ENCODE peak calls at places on chromosomes 7 and 10, in six cellular contexts. A is CD8-positive, alpha-beta T cell; Z is GM12864; V is uterus; M is lung; K is testis. U is an unnamed sample.

GRCh38 chr10:63286754-63287264 is 153.7 kb downstream of the NRBF2 start:
- DNase-seq in Z (no peak), M (no peak), K (no peak), A (no peak), V (no peak), U (no peak)

GRCh38 chr7:12570529-12571461 is at the start of gene SCIN:
- DNase-seq in Z (no peak), V (no peak), K (peak; percentile 30), A (no peak), M (peak; percentile 48), U (no peak)

GRCh38 chr7:101466871-101467270 is 104.2 kb downstream of the COL26A1 start:
- DNase-seq in M (no peak), Z (no peak), K (no peak), A (no peak), V (no peak), U (no peak)

GRCh38 chr10:126928252-126928651 is 23.0 kb downstream of the DOCK1 start:
- DNase-seq in K (no peak), Z (no peak), M (no peak), V (no peak), A (no peak), U (no peak)

GRCh38 chr10:79088176-79088575 is 19.4 kb downstream of the ZMIZ1 start:
- DNase-seq in Z (no peak), K (no peak), A (no peak), V (no peak), M (no peak), U (no peak)

GRCh38 chr7:105448181-105448580 is 59.5 kb upstream of the SRPK2 start:
- DNase-seq in M (no peak), A (no peak), V (no peak), K (no peak), Z (peak; percentile 59), U (no peak)

GRCh38 chr10:22670796-22671195 is 43.6 kb downstream of the PIP4K2A start:
- DNase-seq in A (no peak), V (no peak), K (no peak), Z (no peak), M (no peak), U (peak; percentile 75)

GRCh38 chr10:71137701-71138100 is 74.7 kb upstream of the UNC5B start:
- DNase-seq in M (no peak), V (no peak), K (no peak), Z (no peak), A (no peak), U (no peak)

GRCh38 chr7:32519763-32520162 is 24.5 kb downstream of the AVL9 start:
- DNase-seq in Z (no peak), A (no peak), V (no peak), M (no peak), K (no peak), U (no peak)

GRCh38 chr7:78081888-78082287 is 283.3 kb downstream of the PHTF2 start:
- DNase-seq in M (no peak), Z (no peak), K (no peak), V (no peak), A (no peak), U (no peak)

GRCh38 chr7:150451097-150451793 is 815 bp downstream of the GIMAP8 start:
- DNase-seq in Z (no peak), A (peak; percentile 82), K (peak; percentile 33), V (peak; percentile 39), M (peak; percentile 60), U (no peak)

GRCh38 chr10:100841528-100841927 is 71.2 kb upstream of the SLF2 start:
- DNase-seq in M (no peak), A (no peak), Z (no peak), V (no peak), K (no peak), U (no peak)

GRCh38 chr10:113060221-113061053 is 110.4 kb downstream of the TCF7L2 start:
- DNase-seq in M (no peak), A (no peak), Z (no peak), V (no peak), K (peak; percentile 68), U (no peak)

GRCh38 chr7:76369011-76369410 is 10.2 kb upstream of the YWHAG start:
- DNase-seq in Z (no peak), M (no peak), K (no peak), A (no peak), V (no peak), U (no peak)

GRCh38 chr10:71396714-71397339 is at the start of gene CDH23:
- DNase-seq in K (peak; percentile 73), V (peak; percentile 60), M (no peak), A (no peak), Z (no peak), U (no peak)

GRCh38 chr7:70749831-70750230 is 382.1 kb upstream of the GALNT17 start:
- DNase-seq in Z (no peak), M (no peak), K (no peak), V (no peak), A (no peak), U (no peak)

GRCh38 chr10:11242443-11243386 is 225.0 kb downstream of the CELF2 start:
- DNase-seq in K (no peak), Z (no peak), V (no peak), A (no peak), M (no peak), U (peak; percentile 43)

GRCh38 chr10:29858352-29859267 is 200.8 kb downstream of the JCAD start:
- DNase-seq in V (peak; percentile 70), A (no peak), Z (no peak), M (peak; percentile 64), K (peak; percentile 75), U (no peak)

GRCh38 chr10:110141747-110142625 is 65.4 kb upstream of the MXI1 start:
- DNase-seq in K (peak; percentile 42), M (no peak), Z (no peak), A (no peak), V (no peak), U (no peak)

GRCh38 chr10:95567903-95568630 is 6.9 kb upstream of the SORBS1 start:
- DNase-seq in V (no peak), K (no peak), Z (no peak), M (no peak), A (no peak), U (no peak)

GRCh38 chr10:30553625-30554442 is 75.7 kb downstream of the LYZL2 start:
- DNase-seq in Z (no peak), A (no peak), V (peak; percentile 75), M (peak; percentile 59), K (peak; percentile 93), U (no peak)

GRCh38 chr10:129696636-129697035 is 229.6 kb downstream of the MGMT start:
- DNase-seq in M (no peak), Z (no peak), K (no peak), A (no peak), V (no peak), U (no peak)

GRCh38 chr10:47076949-47077348 is 165.7 kb downstream of the PTPN20 start:
- DNase-seq in K (no peak), M (no peak), A (no peak), V (no peak), Z (no peak), U (no peak)

DNA sequence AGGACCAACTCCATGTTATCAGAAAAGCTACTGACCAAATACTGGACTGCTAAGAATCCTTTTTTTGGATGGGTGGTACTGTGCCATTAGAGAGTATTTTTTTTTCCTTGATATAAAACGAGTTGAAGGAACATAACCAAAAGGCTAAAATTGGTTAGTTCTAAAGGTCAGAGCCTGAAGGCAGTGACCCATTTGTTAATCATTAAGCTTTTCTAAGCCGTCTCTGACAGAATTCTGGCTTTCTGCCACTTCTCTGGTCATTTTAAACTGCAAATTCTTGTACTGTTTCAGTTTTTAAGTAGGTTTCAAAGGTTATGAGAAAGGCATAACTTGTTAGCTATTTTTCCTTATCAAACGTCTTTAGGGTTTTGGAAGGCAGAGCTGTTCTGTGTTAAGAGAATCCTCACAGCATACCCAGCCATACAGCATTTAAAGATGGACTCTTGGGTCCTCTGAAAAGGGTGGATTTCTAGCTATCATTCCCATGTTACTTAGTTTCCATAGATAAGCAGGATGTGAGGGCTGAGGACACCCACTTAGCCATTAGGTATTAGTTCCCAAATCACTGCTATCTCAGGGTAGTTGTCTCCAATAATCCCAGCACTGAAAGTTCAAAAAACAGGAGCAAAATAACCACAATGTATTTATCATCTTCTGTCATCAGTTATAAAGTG is 196.8 kb downstream of the RNLS start:
- DNase-seq in A (no peak), V (no peak), M (no peak), Z (peak; percentile 60), K (no peak), U (no peak)
- H3K4me3 ChIP-seq in A (peak overlapping the region; percentile 29), V (no peak overlapping the region), M (no peak overlapping the region), Z (peak overlapping the region; percentile 28), K (no peak overlapping the region), U (no peak overlapping the region)

GRCh38 chr7:87538052-87538451 is 62.6 kb upstream of the ABCB4 start:
- DNase-seq in M (no peak), Z (no peak), V (no peak), K (no peak), A (no peak), U (no peak)

GRCh38 chr7:87543623-87544022 is 57.1 kb downstream of the ABCB1 start:
- DNase-seq in M (no peak), K (no peak), Z (peak; percentile 4), V (no peak), A (no peak), U (no peak)

GRCh38 chr7:87545760-87546159 is 54.9 kb downstream of the ABCB1 start:
- DNase-seq in A (no peak), Z (no peak), V (no peak), M (no peak), K (no peak), U (no peak)

GRCh38 chr7:87541648-87542047 is 59.0 kb downstream of the ABCB1 start:
- DNase-seq in V (no peak), Z (no peak), K (no peak), A (no peak), M (no peak), U (no peak)
- H3K4me3 ChIP-seq in V (no peak overlapping the region), Z (no peak overlapping the region), K (no peak overlapping the region), A (no peak overlapping the region), M (no peak overlapping the region), U (no peak overlapping the region)

GRCh38 chr7:110800984-110801383 is 289.9 kb upstream of the LRRN3 start:
- DNase-seq in A (no peak), K (no peak), V (no peak), Z (no peak), M (no peak), U (no peak)

GRCh38 chr7:110809832-110810231 is 281.1 kb upstream of the LRRN3 start:
- DNase-seq in A (no peak), V (no peak), M (no peak), Z (no peak), K (no peak), U (no peak)

GRCh38 chr7:110803602-110804143 is 287.3 kb upstream of the LRRN3 start:
- DNase-seq in M (no peak), K (no peak), Z (no peak), V (no peak), A (no peak), U (no peak)

GRCh38 chr7:110801502-110801901 is 289.4 kb upstream of the LRRN3 start:
- DNase-seq in A (no peak), V (no peak), K (no peak), M (no peak), Z (no peak), U (no peak)

DNA sequence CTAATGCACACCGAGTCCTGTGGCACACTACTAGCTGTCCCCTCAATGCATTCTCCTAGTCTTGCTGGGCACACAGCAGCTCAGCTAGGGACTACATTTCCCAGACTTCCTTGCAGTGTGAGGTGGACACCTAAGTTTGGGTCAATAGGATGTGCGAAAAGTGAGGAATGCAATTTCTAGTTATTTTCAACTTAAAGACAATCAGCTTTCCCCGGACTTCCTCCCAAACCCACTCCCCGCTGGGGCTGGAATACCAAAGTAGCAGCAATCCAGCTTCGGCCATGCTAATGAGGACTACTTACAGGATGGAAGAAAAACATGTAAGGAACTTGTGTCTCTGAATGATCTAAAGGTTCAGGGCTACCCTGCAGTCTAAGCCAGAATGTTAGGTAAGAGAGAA is 286.4 kb upstream of the LRRN3 start:
- DNase-seq in K (no peak), Z (no peak), M (no peak), A (no peak), V (no peak), U (no peak)
- H3K4me3 ChIP-seq in K (no peak overlapping the region), Z (no peak overlapping the region), M (no peak overlapping the region), A (no peak overlapping the region), V (no peak overlapping the region), U (no peak overlapping the region)

GRCh38 chr10:7988985-7989384 is 65.5 kb upstream of the GATA3 start:
- DNase-seq in M (no peak), Z (no peak), K (peak; percentile 79), A (no peak), V (no peak), U (no peak)
- H3K4me3 ChIP-seq in M (no peak overlapping the region), Z (no peak overlapping the region), K (no peak overlapping the region), A (no peak overlapping the region), V (no peak overlapping the region), U (no peak overlapping the region)